ENCODE peak calls at places on chromosomes 5 and 9, in seven cellular contexts. V is dorsolateral prefrontal cortex, Z is colonic mucosa, G is hepatocyte, M is GM20000, N is H9, J is B cell. C is an unnamed sample.

GRCh38 chr5:136031713-136032112 is 2.9 kb downstream of the TGFBI start:
- DNase-seq in M (no peak), N (no peak), J (no peak), G (no peak), V (no peak), Z (no peak), C (no peak)

GRCh38 chr5:88746438-88746882 is 136.5 kb downstream of the MEF2C start:
- DNase-seq in G (no peak), Z (no peak), N (no peak), J (no peak), M (no peak), V (no peak), C (no peak)

GRCh38 chr5:178232920-178233429 is 373 bp upstream of the PHYKPL start:
- DNase-seq in J (no peak), G (no peak), M (no peak), N (no peak), V (no peak), Z (no peak), C (no peak)

GRCh38 chr9:112531666-112532282 is 45.1 kb downstream of the KIAA1958 start:
- DNase-seq in J (no peak), V (no peak), Z (no peak), M (no peak), G (no peak), N (no peak), C (no peak)

GRCh38 chr5:53334431-53334941 is 145.9 kb upstream of the FST start:
- DNase-seq in Z (no peak), G (no peak), N (no peak), V (no peak), J (no peak), M (no peak), C (no peak)

GRCh38 chr5:112070022-112070421 is 313.0 kb upstream of the NREP start:
- DNase-seq in G (no peak), N (no peak), Z (no peak), J (no peak), V (no peak), M (no peak), C (no peak)

GRCh38 chr5:55218966-55219365 is 8.1 kb downstream of the MCIDAS start:
- DNase-seq in N (peak), Z (peak), J (no peak), M (no peak), G (peak), V (no peak), C (no peak)

GRCh38 chr5:63854076-63854475 is 108.2 kb downstream of the HTR1A start:
- DNase-seq in Z (no peak), N (no peak), M (no peak), J (no peak), V (no peak), G (no peak), C (no peak)

GRCh38 chr5:158967566-158967965 is 132.2 kb downstream of the EBF1 start:
- DNase-seq in Z (no peak), N (no peak), G (no peak), J (no peak), M (no peak), V (no peak), C (no peak)

GRCh38 chr5:107604990-107605389 is 65.7 kb downstream of the EFNA5 start:
- DNase-seq in G (no peak), J (no peak), N (no peak), M (no peak), Z (no peak), V (no peak), C (no peak)

GRCh38 chr5:115402822-115403577 is 106.5 kb upstream of the CCDC112 start:
- DNase-seq in M (no peak), J (no peak), G (no peak), V (no peak), Z (no peak), N (no peak), C (no peak)

GRCh38 chr5:144170276-144171024 is at the start of the genes KCTD16 and YIPF5:
- DNase-seq in N (peak), Z (peak), V (peak), G (peak), M (peak), J (peak), C (peak)

GRCh38 chr5:32419791-32420190 is 24.7 kb downstream of the ZFR start:
- DNase-seq in V (no peak), M (no peak), J (no peak), Z (no peak), N (no peak), G (no peak), C (no peak)

GRCh38 chr5:16615737-16616535 is 861 bp downstream of the RETREG1 start:
- DNase-seq in J (peak), N (peak), Z (peak), M (peak), G (peak), V (no peak), C (no peak)

GRCh38 chr5:77391240-77391765 is 100.8 kb downstream of the WDR41 start:
- DNase-seq in M (no peak), N (no peak), J (no peak), V (no peak), G (no peak), Z (no peak), C (no peak)

GRCh38 chr9:134346840-134347239 is 20.6 kb downstream of the RXRA start:
- DNase-seq in M (no peak), G (no peak), N (no peak), Z (no peak), V (no peak), J (no peak), C (no peak)

GRCh38 chr5:174798411-174798930 is 74.1 kb downstream of the MSX2 start:
- DNase-seq in G (no peak), M (no peak), J (no peak), V (no peak), Z (no peak), N (no peak), C (no peak)

GRCh38 chr5:173498286-173498685 is 118.2 kb downstream of the BOD1 start:
- DNase-seq in G (peak), J (no peak), M (no peak), Z (no peak), N (no peak), V (no peak), C (no peak)

GRCh38 chr5:92313385-92313784 is 930.3 kb upstream of the ARRDC3 start:
- DNase-seq in M (no peak), N (no peak), J (no peak), V (no peak), Z (no peak), G (no peak), C (no peak)

GRCh38 chr5:174528821-174529544 is 195.4 kb upstream of the MSX2 start:
- DNase-seq in Z (no peak), M (no peak), G (no peak), V (no peak), N (no peak), J (no peak), C (no peak)

GRCh38 chr9:130998596-130999264 is 10.2 kb upstream of the LAMC3 start:
- DNase-seq in J (no peak), V (no peak), Z (no peak), M (no peak), N (no peak), G (no peak), C (no peak)

GRCh38 chr9:81855538-81855937 is 72.7 kb upstream of the SPATA31D4 start:
- DNase-seq in M (no peak), Z (no peak), J (no peak), N (no peak), V (no peak), G (no peak), C (no peak)

GRCh38 chr5:72234898-72235297 is 85.1 kb downstream of the MRPS27 start:
- DNase-seq in V (no peak), G (no peak), J (no peak), Z (no peak), N (no peak), M (no peak), C (no peak)

GRCh38 chr9:87395804-87396458 is 101.7 kb upstream of the DAPK1 start:
- DNase-seq in G (peak), Z (no peak), N (no peak), J (no peak), V (no peak), M (no peak), C (no peak)

GRCh38 chr9:114304416-114305188 is 18.3 kb upstream of the ORM1 start:
- DNase-seq in V (peak), N (no peak), Z (peak), M (no peak), J (no peak), G (peak), C (no peak)

GRCh38 chr5:126519637-126520592 is 75.1 kb downstream of the ALDH7A1 start:
- DNase-seq in J (no peak), N (no peak), M (no peak), Z (peak), G (peak), V (peak), C (no peak)

GRCh38 chr5:173205921-173206320 is 29.1 kb downstream of the NKX2-5 start:
- DNase-seq in V (no peak), J (no peak), Z (no peak), M (no peak), N (no peak), G (no peak), C (no peak)

GRCh38 chr9:96655198-96655851 is at the start of gene PRXL2C:
- DNase-seq in M (peak), N (peak), Z (peak), J (peak), G (peak), V (peak), C (peak)

GRCh38 chr5:16704945-16705344 is 88.1 kb upstream of the RETREG1 start:
- DNase-seq in G (no peak), V (no peak), M (no peak), N (no peak), J (no peak), Z (no peak), C (no peak)

GRCh38 chr9:70668751-70669150 is 254.3 kb upstream of the KLF9 start:
- DNase-seq in N (no peak), V (no peak), G (no peak), J (no peak), Z (no peak), M (no peak), C (no peak)

GRCh38 chr5:158261669-158262367 is 402.9 kb upstream of the CLINT1 start:
- DNase-seq in V (no peak), J (no peak), N (no peak), M (no peak), G (no peak), Z (no peak), C (no peak)

GRCh38 chr9:19488721-19489120 is 79.9 kb downstream of the ACER2 start:
- DNase-seq in N (no peak), V (no peak), Z (no peak), G (no peak), J (no peak), M (no peak), C (no peak)

GRCh38 chr5:169870221-169870620 is 110.1 kb downstream of the INSYN2B start:
- DNase-seq in Z (no peak), N (no peak), V (no peak), J (no peak), G (no peak), M (no peak), C (no peak)

GRCh38 chr9:137078701-137079400 is 1.5 kb downstream of the UAP1L1 start:
- DNase-seq in G (no peak), Z (peak), V (no peak), N (peak), J (no peak), M (no peak), C (no peak)

GRCh38 chr9:121607434-121608248 is 43.8 kb upstream of the DAB2IP start:
- DNase-seq in Z (no peak), N (no peak), J (no peak), M (no peak), V (no peak), G (peak), C (no peak)

GRCh38 chr5:15746833-15747232 is 246.9 kb downstream of the FBXL7 start:
- DNase-seq in G (no peak), N (no peak), M (no peak), V (no peak), Z (no peak), J (no peak), C (no peak)

GRCh38 chr9:105148328-105149006 is 96.0 kb upstream of the SLC44A1 start:
- DNase-seq in N (peak), V (no peak), Z (no peak), M (no peak), G (no peak), J (no peak), C (no peak)
- TF ChIP-seq CTCF in N (peak), V (no peak), Z (no peak), M (no peak), G (no peak), J (no peak), C (no peak)

DNA sequence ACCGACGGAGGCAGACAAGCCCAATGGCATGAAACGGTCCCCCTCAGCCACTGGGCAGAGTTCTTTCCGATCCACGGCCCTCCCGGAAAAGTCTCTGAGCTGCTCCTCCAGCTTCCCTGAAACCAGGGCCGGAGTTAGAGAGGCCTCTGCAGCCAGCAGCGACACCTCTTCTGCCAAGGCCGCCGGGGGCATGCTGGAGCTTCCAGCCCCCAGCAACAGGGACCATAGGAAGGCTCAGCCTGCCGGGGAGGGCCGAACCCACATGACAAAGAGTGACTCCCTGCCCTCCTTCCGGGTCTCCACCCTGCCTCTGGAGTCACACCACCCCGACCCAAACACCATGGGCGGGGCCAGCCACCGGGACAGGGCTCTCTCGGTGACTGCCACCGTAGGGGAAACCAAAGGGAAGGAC is 30.1 kb downstream of the CD180 start:
- DNase-seq in V (no peak), M (peak), Z (peak), N (peak), G (no peak), J (peak), C (peak)
- TF ChIP-seq CTCF in V (peak), M (no peak), Z (peak), N (peak), G (no peak), J (peak), C (no peak)

GRCh38 chr5:78984611-78985406 is at the start of gene ARSB:
- DNase-seq in V (peak), Z (peak), N (peak), G (peak), J (peak), M (peak), C (peak)
- TF ChIP-seq CTCF in V (peak), Z (no peak), N (no peak), G (peak), J (no peak), M (no peak), C (peak)

GRCh38 chr5:9513825-9514224 is 32.0 kb downstream of the SEMA5A start:
- DNase-seq in V (no peak), M (no peak), N (no peak), G (peak), Z (no peak), J (no peak), C (no peak)
- TF ChIP-seq CTCF in V (no peak), M (no peak), N (peak), G (peak), Z (no peak), J (no peak), C (no peak)

GRCh38 chr9:37520641-37521040 is 34.9 kb downstream of the POLR1E start:
- DNase-seq in N (no peak), G (no peak), M (no peak), Z (no peak), J (no peak), V (no peak), C (no peak)
- TF ChIP-seq CTCF in N (peak), G (no peak), M (no peak), Z (no peak), J (no peak), V (no peak), C (no peak)

GRCh38 chr9:1429328-1429727 is 379.2 kb downstream of the DMRT2 start:
- DNase-seq in V (no peak), N (no peak), J (no peak), Z (no peak), M (no peak), G (no peak), C (no peak)
- TF ChIP-seq CTCF in V (peak), N (peak), J (no peak), Z (no peak), M (no peak), G (no peak), C (peak)

GRCh38 chr5:179293276-179293675 is 52.0 kb downstream of the ADAMTS2 start:
- DNase-seq in Z (no peak), J (no peak), G (no peak), M (no peak), V (no peak), N (no peak), C (no peak)
- TF ChIP-seq CTCF in Z (no peak), J (no peak), G (no peak), M (no peak), V (no peak), N (no peak), C (no peak)

DNA sequence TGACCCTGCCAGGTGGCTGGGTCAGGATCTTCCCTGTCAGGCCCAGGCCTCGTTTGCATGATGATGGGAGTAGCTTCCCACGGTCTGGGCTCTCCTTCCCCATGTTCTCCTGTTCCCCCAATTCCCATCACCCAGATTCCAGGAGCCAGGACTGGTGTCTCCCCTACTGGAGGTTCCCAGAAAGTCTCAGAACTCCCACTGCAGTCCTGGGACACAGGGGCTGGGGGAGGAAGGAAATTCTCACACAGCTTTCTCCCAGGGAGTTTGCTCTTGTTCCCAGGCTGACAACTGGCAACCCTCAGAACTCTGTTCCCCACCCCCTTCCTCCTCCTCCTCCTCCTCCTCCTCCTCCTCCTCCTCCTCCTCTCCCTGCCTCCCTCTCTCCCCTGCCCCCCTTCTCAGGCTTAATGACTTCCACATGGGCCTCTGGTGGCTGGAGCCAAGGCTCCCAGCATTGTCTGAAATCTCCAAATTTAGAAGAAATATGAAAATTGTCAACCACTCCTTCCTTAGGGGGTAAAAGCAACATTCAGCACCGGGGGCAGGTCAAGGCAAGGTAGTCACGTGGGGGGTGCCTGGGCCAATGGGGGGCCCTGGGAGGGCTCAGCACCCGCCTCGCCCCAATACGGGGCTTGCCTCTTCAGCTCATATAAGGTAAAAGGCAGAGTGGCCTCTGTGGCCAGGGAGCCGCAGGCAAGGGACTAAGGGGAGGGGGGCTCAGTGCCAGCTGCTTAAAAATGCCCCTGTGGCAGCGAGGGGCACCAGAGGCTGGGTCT is 27.3 kb upstream of the IL17B start:
- DNase-seq in N (peak), M (no peak), Z (no peak), G (no peak), V (no peak), J (no peak), C (no peak)
- TF ChIP-seq CTCF in N (peak), M (no peak), Z (no peak), G (no peak), V (no peak), J (no peak), C (no peak)